ENCODE peak calls at places on chromosome 4, in nine cellular contexts. A is KBM-7; N is BJ; T is coronary artery; Z is CD4-positive, CD25-positive, alpha-beta regulatory T cell; Q is HFFc6; X is endodermal cell; B is Right ventricle myocardium inferior; V is activated CD4-positive, alpha-beta T cell treated with anti-CD3 and anti-CD28 coated beads for 1 hour. H is an unnamed sample.

GRCh38 chr4:153603258-153603657 is 80.8 kb upstream of the TLR2 start:
- DNase-seq in A (no peak), N (no peak), T (no peak), Z (no peak), Q (no peak), X (no peak), B (no peak), V (no peak), H (no peak)

GRCh38 chr4:136864580-136865185 is 667.6 kb downstream of the PCDH18 start:
- DNase-seq in A (peak), N (peak), T (no peak), Z (no peak), Q (peak), X (peak), B (no peak), V (no peak), H (peak)

GRCh38 chr4:186260504-186261448 is 5.2 kb upstream of the F11 start:
- DNase-seq in A (no peak), N (no peak), T (no peak), Z (no peak), Q (no peak), X (no peak), B (no peak), V (no peak), H (no peak)

GRCh38 chr4:157459789-157460188 is 239.3 kb downstream of the GRIA2 start:
- DNase-seq in A (no peak), N (no peak), T (no peak), Z (no peak), Q (no peak), X (no peak), B (no peak), V (no peak), H (no peak)

GRCh38 chr4:1395941-1396805 is 10.1 kb downstream of the NKX1-1 start:
- DNase-seq in A (no peak), N (no peak), T (no peak), Z (no peak), Q (no peak), X (peak), B (no peak), V (no peak), H (no peak)

GRCh38 chr4:147846318-147847135 is 114.6 kb downstream of the ARHGAP10 start:
- DNase-seq in A (no peak), N (no peak), T (no peak), Z (no peak), Q (no peak), X (no peak), B (no peak), V (no peak), H (peak)

GRCh38 chr4:187363453-187363852 is 632.1 kb upstream of the ZFP42 start:
- DNase-seq in A (no peak), N (no peak), T (no peak), Z (no peak), Q (no peak), X (no peak), B (no peak), V (no peak), H (no peak)

GRCh38 chr4:183527326-183527725 is 22.5 kb downstream of the ING2 start:
- DNase-seq in A (no peak), N (no peak), T (no peak), Z (no peak), Q (no peak), X (no peak), B (no peak), V (no peak), H (no peak)

GRCh38 chr4:150821641-150822040 is 193.4 kb downstream of the LRBA start:
- DNase-seq in A (no peak), N (no peak), T (no peak), Z (no peak), Q (no peak), X (no peak), B (no peak), V (no peak), H (no peak)

GRCh38 chr4:125639182-125639621 is 324.4 kb downstream of the FAT4 start:
- DNase-seq in A (no peak), N (no peak), T (no peak), Z (no peak), Q (no peak), X (peak), B (no peak), V (no peak), H (no peak)

GRCh38 chr4:153790962-153791551 is 2.2 kb upstream of the SFRP2 start:
- DNase-seq in A (no peak), N (no peak), T (no peak), Z (peak), Q (no peak), X (peak), B (peak), V (no peak), H (peak)

GRCh38 chr4:81470456-81471327 is 1.0 kb downstream of the RASGEF1B start:
- DNase-seq in A (no peak), N (no peak), T (peak), Z (peak), Q (no peak), X (peak), B (peak), V (peak), H (peak)

GRCh38 chr4:146643812-146644401 is 5.2 kb downstream of the POU4F2 start:
- DNase-seq in A (peak), N (no peak), T (no peak), Z (no peak), Q (peak), X (no peak), B (no peak), V (no peak), H (peak)

GRCh38 chr4:68373513-68373912 is 23.6 kb upstream of the YTHDC1 start:
- DNase-seq in A (peak), N (no peak), T (peak), Z (peak), Q (no peak), X (peak), B (peak), V (peak), H (peak)

GRCh38 chr4:10891866-10892265 is 207.3 kb upstream of the CLNK start:
- DNase-seq in A (no peak), N (no peak), T (no peak), Z (no peak), Q (no peak), X (no peak), B (no peak), V (no peak), H (no peak)

GRCh38 chr4:89906787-89907521 is 12.3 kb downstream of the MMRN1 start:
- DNase-seq in A (no peak), N (no peak), T (no peak), Z (no peak), Q (no peak), X (no peak), B (no peak), V (no peak), H (no peak)

GRCh38 chr4:124018383-124019317 is 622.1 kb downstream of the SPRY1 start:
- DNase-seq in A (peak), N (peak), T (no peak), Z (no peak), Q (peak), X (peak), B (peak), V (no peak), H (peak)

GRCh38 chr4:186765138-186765537 is 41.5 kb upstream of the FAT1 start:
- DNase-seq in A (no peak), N (peak), T (no peak), Z (no peak), Q (peak), X (peak), B (no peak), V (no peak), H (no peak)

GRCh38 chr4:67580577-67580976 is 22.1 kb downstream of the STAP1 start:
- DNase-seq in A (no peak), N (no peak), T (no peak), Z (no peak), Q (no peak), X (no peak), B (no peak), V (no peak), H (no peak)

GRCh38 chr4:123974419-123975105 is 578.0 kb downstream of the SPRY1 start:
- DNase-seq in A (no peak), N (no peak), T (no peak), Z (no peak), Q (no peak), X (no peak), B (no peak), V (no peak), H (no peak)